ENCODE peak calls at places on chromosomes 2 and 18, in ten cellular contexts. U is astrocyte of the spinal cord; D is thyroid gland; F is right cardiac atrium; P is mucosa of descending colon; I is colonic mucosa; N is CD8-positive, alpha-beta T cell; A is body of pancreas; E is effector memory CD4-positive, alpha-beta T cell; O is OCI-LY7. Q is an unnamed sample.

GRCh38 chr2:238520359-238520886 is 93.7 kb downstream of the ASB1 start:
- DNase-seq in U (no peak), D (no peak), F (no peak), P (no peak), I (no peak), N (no peak), A (no peak), E (no peak), O (no peak), Q (no peak)

GRCh38 chr2:17199741-17200140 is 318.5 kb downstream of the RAD51AP2 start:
- DNase-seq in U (no peak), D (peak; percentile 71), F (no peak), P (no peak), I (no peak), N (no peak), A (no peak), E (no peak), O (no peak), Q (no peak)

GRCh38 chr2:57549642-57550102 is 496.9 kb upstream of the VRK2 start:
- DNase-seq in U (no peak), D (no peak), F (no peak), P (no peak), I (no peak), N (no peak), A (no peak), E (no peak), O (peak; percentile 4), Q (peak; percentile 23)

GRCh38 chr2:143936758-143937562 is 583.0 kb downstream of the ZEB2 start:
- DNase-seq in U (no peak), D (peak; percentile 17), F (peak; percentile 79), P (peak; percentile 51), I (no peak), N (no peak), A (peak; percentile 38), E (no peak), O (no peak), Q (no peak)

GRCh38 chr18:32337347-32337746 is 133.3 kb downstream of the GAREM1 start:
- DNase-seq in U (no peak), D (no peak), F (no peak), P (no peak), I (no peak), N (no peak), A (no peak), E (no peak), O (no peak), Q (no peak)

GRCh38 chr18:5440297-5440696 is 103.5 kb downstream of the EPB41L3 start:
- DNase-seq in U (no peak), D (no peak), F (no peak), P (no peak), I (no peak), N (no peak), A (no peak), E (no peak), O (peak; percentile 39), Q (no peak)

GRCh38 chr2:96531366-96531765 is 5.2 kb upstream of the ARID5A start:
- DNase-seq in U (no peak), D (no peak), F (peak; percentile 55), P (peak; percentile 48), I (no peak), N (no peak), A (no peak), E (no peak), O (no peak), Q (no peak)

GRCh38 chr2:128841803-128842202 is 523.1 kb upstream of the HS6ST1 start:
- DNase-seq in U (no peak), D (no peak), F (no peak), P (no peak), I (no peak), N (no peak), A (no peak), E (no peak), O (no peak), Q (peak; percentile 84)

DNA sequence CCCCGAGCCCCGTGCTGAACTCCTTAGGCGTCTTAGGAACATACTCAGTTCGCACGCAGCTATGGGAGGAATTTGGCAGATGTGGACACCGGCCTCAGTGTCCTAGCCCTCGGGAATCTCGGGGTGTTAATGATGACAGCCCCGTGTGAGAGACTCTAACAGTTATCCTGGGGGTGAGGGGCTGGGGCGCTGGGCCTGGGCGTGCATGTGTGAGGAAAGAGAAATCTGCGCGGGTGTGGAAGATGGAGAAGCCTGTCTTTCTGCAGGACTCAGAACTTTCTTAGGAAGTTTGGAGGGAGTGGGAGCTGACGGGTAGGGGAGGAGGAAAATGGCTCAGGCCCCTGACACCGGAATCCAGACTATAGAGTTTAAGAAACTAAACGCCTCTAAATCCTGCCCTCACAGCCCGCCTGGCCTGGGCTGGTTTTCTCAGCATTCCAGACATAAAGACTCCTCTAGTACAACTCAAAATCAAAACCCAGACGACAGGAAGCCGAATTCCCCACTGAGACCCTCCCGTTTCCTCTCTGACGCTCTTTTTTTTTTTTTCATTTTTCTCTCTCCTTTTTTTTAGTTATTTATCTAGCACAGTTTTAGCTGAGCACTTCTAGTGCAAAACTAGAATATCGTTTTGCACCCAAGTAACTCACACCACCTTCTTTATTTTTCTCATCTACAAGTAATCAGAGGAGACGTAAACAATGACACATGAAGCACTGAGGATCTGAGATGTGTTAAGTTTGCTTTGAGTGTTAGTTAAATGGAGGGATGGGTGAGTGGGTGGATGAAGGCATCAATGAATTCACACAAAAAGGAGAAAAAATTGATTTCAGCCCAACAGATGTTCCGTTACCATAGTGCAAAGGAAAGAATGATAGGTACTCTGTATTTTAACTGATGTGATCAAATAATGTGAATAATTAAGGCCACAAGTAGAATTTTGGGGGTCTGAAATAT is 1.2 kb upstream of the HAAO start:
- DNase-seq in U (no peak), D (no peak), F (peak; percentile 70), P (no peak), I (no peak), N (no peak), A (no peak), E (no peak), O (no peak), Q (no peak)
- H3K4me3 ChIP-seq in U (no peak overlapping the region), D (peak overlapping the region; percentile 63), F (peak overlapping the region; percentile 68), P (peak overlapping the region; percentile 32), I (peak overlapping the region; percentile 59), N (peak overlapping the region; percentile 55), A (peak overlapping the region; percentile 35), E (peak overlapping the region; percentile 47), O (no peak overlapping the region), Q (no peak overlapping the region)

GRCh38 chr2:200159829-200160781 is 146.4 kb upstream of the SPATS2L start:
- DNase-seq in U (peak; percentile 52), D (no peak), F (no peak), P (no peak), I (no peak), N (no peak), A (no peak), E (no peak), O (no peak), Q (no peak)

GRCh38 chr2:200158586-200159365 is 147.7 kb upstream of the SPATS2L start:
- DNase-seq in U (no peak), D (peak; percentile 17), F (no peak), P (no peak), I (no peak), N (no peak), A (no peak), E (no peak), O (no peak), Q (no peak)

GRCh38 chr2:200161458-200161857 is 145.0 kb upstream of the SPATS2L start:
- DNase-seq in U (no peak), D (no peak), F (no peak), P (no peak), I (no peak), N (no peak), A (no peak), E (no peak), O (no peak), Q (no peak)

GRCh38 chr2:200156140-200156858 is 150.2 kb upstream of the SPATS2L start:
- DNase-seq in U (peak; percentile 89), D (peak; percentile 9), F (peak; percentile 56), P (no peak), I (no peak), N (no peak), A (no peak), E (no peak), O (no peak), Q (no peak)

DNA sequence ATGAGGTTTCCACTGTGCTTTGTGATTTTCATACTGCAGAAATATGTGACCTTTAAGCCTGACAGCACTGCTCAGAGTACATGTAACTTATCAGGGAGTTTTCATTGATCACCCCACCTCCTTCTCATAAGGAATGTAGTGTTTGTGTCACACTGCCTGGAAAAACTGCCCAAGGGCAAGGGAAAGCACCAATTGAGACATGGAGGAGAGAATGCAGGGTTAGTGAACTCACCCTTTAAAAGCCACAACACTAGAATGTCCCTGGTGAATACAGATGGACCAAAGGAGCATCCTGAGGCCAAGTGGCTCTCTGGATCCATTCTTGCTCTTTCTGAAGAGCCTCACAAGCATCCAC is 147.2 kb upstream of the SPATS2L start:
- DNase-seq in U (no peak), D (peak; percentile 33), F (no peak), P (no peak), I (no peak), N (no peak), A (no peak), E (no peak), O (no peak), Q (no peak)
- H3K4me3 ChIP-seq in U (no peak overlapping the region), D (no peak overlapping the region), F (no peak overlapping the region), P (no peak overlapping the region), I (no peak overlapping the region), N (no peak overlapping the region), A (no peak overlapping the region), E (no peak overlapping the region), O (no peak overlapping the region), Q (no peak overlapping the region)

DNA sequence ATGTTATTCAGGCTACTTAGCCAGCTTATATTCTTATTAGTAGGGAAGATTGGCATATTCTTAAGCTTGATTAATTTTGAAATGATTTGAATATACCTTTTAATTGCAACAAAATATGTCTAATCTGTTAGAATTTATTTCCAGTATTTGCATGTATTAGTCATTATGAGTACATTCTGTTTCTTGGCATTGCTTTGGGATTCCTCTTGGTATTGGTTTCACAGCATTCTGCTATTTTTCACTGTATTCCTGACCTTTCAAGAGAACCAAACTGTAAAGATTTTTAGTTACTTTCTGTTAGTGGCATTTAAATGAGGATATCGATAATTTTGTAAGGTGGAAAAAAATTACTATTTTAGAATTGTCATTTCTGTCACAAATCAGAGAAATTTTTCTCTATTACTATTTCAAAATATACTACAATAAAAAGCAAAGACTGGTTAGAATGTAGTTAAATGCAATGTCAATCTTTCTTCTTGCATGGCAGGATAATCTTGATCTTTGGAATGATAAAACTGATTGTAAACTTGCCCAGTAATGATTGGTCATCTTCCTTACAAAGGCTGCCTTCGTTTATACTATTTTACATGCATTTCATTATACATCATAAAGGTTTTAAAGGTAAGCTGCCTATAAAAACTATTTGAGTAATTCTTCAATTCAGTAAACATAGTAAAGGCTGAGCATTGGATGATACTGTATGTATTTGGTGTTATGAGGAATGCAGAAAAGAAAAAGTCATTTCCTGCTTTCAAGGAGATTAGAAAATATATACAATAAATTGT is 86.1 kb downstream of the SLC4A10 start:
- DNase-seq in U (peak; percentile 45), D (no peak), F (no peak), P (no peak), I (no peak), N (no peak), A (no peak), E (no peak), O (no peak), Q (no peak)
- H3K4me3 ChIP-seq in U (no peak overlapping the region), D (no peak overlapping the region), F (no peak overlapping the region), P (no peak overlapping the region), I (no peak overlapping the region), N (no peak overlapping the region), A (no peak overlapping the region), E (no peak overlapping the region), O (no peak overlapping the region), Q (no peak overlapping the region)

DNA sequence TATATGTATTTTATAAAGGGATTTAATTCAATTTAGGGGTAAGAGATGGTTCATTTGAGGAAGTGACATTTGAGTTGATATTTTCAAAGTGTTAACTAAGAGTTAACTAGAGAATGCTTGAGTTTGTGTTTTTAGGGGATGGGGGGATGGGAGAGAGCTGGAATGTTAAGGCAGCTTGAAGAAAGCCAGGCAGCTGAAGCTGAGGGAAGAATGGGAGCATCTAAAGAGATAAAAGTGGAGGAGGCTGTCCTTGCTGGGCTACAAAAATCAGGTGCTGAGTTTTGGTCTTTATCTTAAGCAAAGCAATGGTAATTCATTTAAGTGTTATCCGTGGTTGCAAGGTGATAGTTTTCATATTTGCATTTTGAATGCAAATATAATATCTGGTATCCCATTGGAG is 9.2 kb downstream of the CHST9 start:
- DNase-seq in U (no peak), D (no peak), F (no peak), P (no peak), I (no peak), N (no peak), A (no peak), E (no peak), O (no peak), Q (no peak)
- H3K4me3 ChIP-seq in U (no peak overlapping the region), D (no peak overlapping the region), F (no peak overlapping the region), P (no peak overlapping the region), I (no peak overlapping the region), N (no peak overlapping the region), A (no peak overlapping the region), E (no peak overlapping the region), O (no peak overlapping the region), Q (no peak overlapping the region)